ENCODE peak calls at places on chromosomes 4 and X, in ten cellular contexts. H, T, J, X, S, Q, M, F, G and C are unnamed samples.

GRCh38 chr4:26406346-26406975 is 83.8 kb downstream of the CCKAR start:
- DNase-seq in J (no peak), G (no peak), S (peak), Q (no peak), F (no peak), X (no peak), M (no peak), T (no peak), H (no peak), C (no peak)

GRCh38 chr4:81221303-81222081 is 6.5 kb upstream of the PRKG2 start:
- DNase-seq in T (no peak), M (no peak), G (no peak), H (no peak), F (no peak), J (no peak), Q (no peak), S (no peak), X (no peak), C (no peak)

GRCh38 chr4:98546910-98547544 is 111.4 kb downstream of the TSPAN5 start:
- DNase-seq in H (peak), J (no peak), T (no peak), X (no peak), Q (no peak), G (no peak), F (peak), S (no peak), M (no peak), C (no peak)

GRCh38 chr4:48162162-48162561 is 28.1 kb upstream of the TXK start:
- DNase-seq in J (no peak), S (peak), F (no peak), M (no peak), H (peak), Q (no peak), X (no peak), T (no peak), G (no peak), C (no peak)

GRCh38 chr4:8303485-8304281 is 34.1 kb downstream of the HTRA3 start:
- DNase-seq in Q (no peak), S (peak), J (no peak), X (peak), G (no peak), M (peak), F (peak), T (no peak), H (peak), C (peak)

GRCh38 chr4:176927664-176928063 is 134.9 kb upstream of the VEGFC start:
- DNase-seq in T (no peak), G (no peak), S (peak), M (no peak), H (peak), J (no peak), Q (no peak), F (peak), X (no peak), C (peak)

GRCh38 chr4:97013309-97014106 is 1129.8 kb downstream of the STPG2 start:
- DNase-seq in H (no peak), S (no peak), M (no peak), T (no peak), G (no peak), Q (no peak), X (no peak), J (no peak), F (no peak), C (no peak)

GRCh38 chrX:153820601-153821000 is 9.7 kb downstream of the PDZD4 start:
- DNase-seq in J (no peak), M (no peak), T (no peak), X (no peak), S (no peak), H (no peak), F (no peak), Q (no peak), G (no peak), C (no peak)

GRCh38 chr4:175971393-175972179 is 94.1 kb upstream of the WDR17 start:
- DNase-seq in M (no peak), H (no peak), S (no peak), G (no peak), F (no peak), J (no peak), X (no peak), Q (no peak), T (no peak), C (no peak)

GRCh38 chr4:29948858-29949257 is 771.3 kb upstream of the PCDH7 start:
- DNase-seq in J (no peak), Q (no peak), S (no peak), H (no peak), F (no peak), G (no peak), X (no peak), T (no peak), M (no peak), C (no peak)

GRCh38 chr4:40475609-40476008 is 140.5 kb downstream of the CHRNA9 start:
- DNase-seq in J (no peak), F (no peak), S (no peak), T (no peak), H (no peak), Q (no peak), M (no peak), X (no peak), G (no peak), C (no peak)

GRCh38 chr4:107837298-107837697 is 12.6 kb downstream of the SGMS2 start:
- DNase-seq in F (no peak), M (no peak), S (peak), T (no peak), Q (no peak), J (no peak), H (no peak), G (no peak), X (no peak), C (no peak)

GRCh38 chr4:44806076-44806475 is 79.7 kb upstream of the GNPDA2 start:
- DNase-seq in J (no peak), M (no peak), X (no peak), F (no peak), G (no peak), S (no peak), Q (no peak), T (no peak), H (no peak), C (no peak)

GRCh38 chr4:72112514-72113156 is 80.8 kb downstream of the NPFFR2 start:
- DNase-seq in S (peak), Q (no peak), H (peak), G (peak), T (no peak), F (peak), X (no peak), J (no peak), M (no peak), C (peak)

GRCh38 chr4:27048350-27049100 is 187.9 kb downstream of the STIM2 start:
- DNase-seq in T (no peak), M (no peak), F (peak), J (no peak), Q (no peak), X (no peak), S (peak), G (no peak), H (peak), C (peak)

GRCh38 chrX:115232933-115233496 is 881 bp downstream of the LRCH2 start:
- DNase-seq in F (no peak), T (no peak), H (no peak), J (no peak), Q (no peak), S (no peak), G (no peak), X (no peak), M (no peak), C (no peak)

GRCh38 chr4:15665738-15666365 is 10.7 kb upstream of the FBXL5 start:
- DNase-seq in Q (no peak), G (no peak), S (peak), F (no peak), M (no peak), J (no peak), T (no peak), H (peak), X (no peak), C (peak)

GRCh38 chr4:47109379-47109778 is 78.0 kb downstream of the GABRB1 start:
- DNase-seq in F (no peak), X (no peak), Q (no peak), M (no peak), J (no peak), S (no peak), T (no peak), H (no peak), G (no peak), C (no peak)

GRCh38 chr4:54543088-54543795 is 114.5 kb upstream of the KIT start:
- DNase-seq in M (no peak), Q (no peak), S (no peak), J (no peak), T (no peak), H (peak), G (no peak), X (no peak), F (peak), C (no peak)

GRCh38 chr4:29304595-29304994 is 1415.6 kb upstream of the PCDH7 start:
- DNase-seq in T (no peak), H (no peak), S (peak), X (no peak), Q (no peak), G (no peak), J (no peak), M (no peak), F (no peak), C (no peak)

GRCh38 chr4:108783666-108784463 is 21.0 kb upstream of the ETNPPL start:
- DNase-seq in F (no peak), T (no peak), J (no peak), Q (no peak), M (no peak), H (peak), G (no peak), X (no peak), S (peak), C (no peak)

GRCh38 chr4:153916273-153916755 is 127.4 kb upstream of the SFRP2 start:
- DNase-seq in M (no peak), S (no peak), G (peak), Q (no peak), T (no peak), H (no peak), F (no peak), X (no peak), J (no peak), C (no peak)

GRCh38 chrX:121823406-121823805 is 776.0 kb downstream of the GLUD2 start:
- DNase-seq in S (peak), Q (no peak), H (no peak), J (no peak), X (no peak), M (no peak), G (no peak), F (no peak), T (no peak), C (peak)

GRCh38 chrX:110003167-110004156 is 548 bp downstream of the TMEM164 start:
- DNase-seq in G (peak), M (no peak), Q (no peak), H (no peak), T (no peak), S (peak), F (no peak), X (no peak), J (no peak), C (peak)

GRCh38 chr4:175308236-175308635 is 390.1 kb downstream of the ADAM29 start:
- DNase-seq in M (no peak), S (no peak), G (no peak), X (no peak), T (no peak), H (no peak), J (no peak), Q (no peak), F (no peak), C (peak)

GRCh38 chr4:120694973-120695372 is 227.6 kb downstream of the PRDM5 start:
- DNase-seq in H (peak), J (no peak), Q (no peak), M (no peak), T (no peak), X (peak), S (peak), F (peak), G (no peak), C (peak)

GRCh38 chr4:39664828-39665731 is 26.4 kb upstream of the SMIM14 start:
- DNase-seq in T (no peak), G (peak), H (no peak), F (peak), M (no peak), Q (no peak), X (no peak), S (no peak), J (no peak), C (no peak)

GRCh38 chrX:11567528-11568220 is 98.0 kb downstream of the ARHGAP6 start:
- DNase-seq in X (no peak), J (no peak), H (no peak), G (no peak), M (no peak), T (no peak), F (no peak), S (no peak), Q (no peak), C (no peak)